ENCODE peak calls at places on chromosomes 7 and 10, in five cellular contexts. I, J, V, R and U are unnamed samples.

GRCh38 chr7:132210821-132211220 is 365.4 kb downstream of the PLXNA4 start:
- DNase-seq in I (no peak), J (no peak), V (no peak), R (no peak), U (no peak)

GRCh38 chr10:123007558-123008378 is 827 bp downstream of the IKZF5 start:
- DNase-seq in I (peak), J (peak), V (no peak), R (peak), U (peak)

GRCh38 chr7:132501956-132502355 is 74.3 kb downstream of the PLXNA4 start:
- DNase-seq in I (no peak), J (no peak), V (no peak), R (no peak), U (no peak)

GRCh38 chr7:8103282-8103681 is 134.7 kb downstream of the GLCCI1 start:
- DNase-seq in I (no peak), J (no peak), V (no peak), R (no peak), U (no peak)

GRCh38 chr10:120543291-120543690 is 86.3 kb downstream of the PLPP4 start:
- DNase-seq in I (no peak), J (no peak), V (no peak), R (no peak), U (no peak)

GRCh38 chr7:35691827-35692307 is 3.1 kb downstream of the HERPUD2 start:
- DNase-seq in I (no peak), J (no peak), V (no peak), R (peak), U (no peak)

GRCh38 chr7:130500463-130500862 is 8.6 kb downstream of the MEST start:
- DNase-seq in I (no peak), J (no peak), V (no peak), R (no peak), U (no peak)

GRCh38 chr10:93412801-93413200 is 69.3 kb downstream of the MYOF start:
- DNase-seq in I (no peak), J (no peak), V (no peak), R (peak), U (no peak)

GRCh38 chr7:16695621-16696237 is 49.7 kb downstream of the BZW2 start:
- DNase-seq in I (no peak), J (no peak), V (peak), R (no peak), U (peak)

GRCh38 chr7:2521952-2522591 is 2.5 kb downstream of the LFNG start:
- DNase-seq in I (peak), J (no peak), V (no peak), R (peak), U (peak)

GRCh38 chr7:26143298-26144044 is 8.5 kb upstream of the NFE2L3 start:
- DNase-seq in I (no peak), J (no peak), V (no peak), R (no peak), U (no peak)

GRCh38 chr7:125147047-125147446 is 217.4 kb upstream of the POT1 start:
- DNase-seq in I (no peak), J (no peak), V (no peak), R (no peak), U (no peak)

GRCh38 chr7:77797734-77798393 is 370 bp downstream of the TMEM60 start:
- DNase-seq in I (no peak), J (no peak), V (peak), R (no peak), U (no peak)

GRCh38 chr7:151968357-151968756 is 12.1 kb downstream of the GALNTL5 start:
- DNase-seq in I (no peak), J (no peak), V (no peak), R (no peak), U (no peak)

GRCh38 chr7:28328161-28328560 is 84.2 kb upstream of the CREB5 start:
- DNase-seq in I (no peak), J (no peak), V (no peak), R (no peak), U (peak)

GRCh38 chr7:155959894-155960293 is 147.6 kb upstream of the SHH start:
- DNase-seq in I (no peak), J (no peak), V (peak), R (no peak), U (peak)

GRCh38 chr10:133166828-133167692 is 7.0 kb downstream of the KNDC1 start:
- DNase-seq in I (no peak), J (no peak), V (no peak), R (no peak), U (no peak)

GRCh38 chr10:95544783-95545500 is 16.2 kb downstream of the SORBS1 start:
- DNase-seq in I (no peak), J (no peak), V (no peak), R (no peak), U (no peak)